ENCODE peak calls at places on chromosomes 6 and 20, in ten cellular contexts. I is T-helper 22 cell; E is endothelial cell; C is cardiac muscle cell; J is retinal pigment epithelial cell; S is GM23248; D is stimulated activated naive CD8-positive, alpha-beta T cell treated with anti-CD3 and anti-CD28 coated beads, Interleukin-15, Interleukin-2, amounts not matched to agents 100 U/mL and 50 U/mL, for 24 hours; G is progenitor cell of endocrine pancreas; X is HEK293T; O is fibroblast of the conjunctiva. Y is an unnamed sample.

GRCh38 chr6:128659878-128660622 is 139.7 kb upstream of the PTPRK start:
- DNase-seq in D (no peak), O (no peak), G (no peak), E (no peak), X (no peak), C (no peak), I (no peak), S (peak), J (no peak), Y (no peak)

GRCh38 chr20:47544240-47544639 is 42.6 kb downstream of the NCOA3 start:
- DNase-seq in G (no peak), I (no peak), C (no peak), X (no peak), O (no peak), J (peak), D (no peak), S (peak), E (no peak), Y (no peak)

GRCh38 chr6:138598562-138599173 is 99.4 kb upstream of the NHSL1 start:
- DNase-seq in E (no peak), J (no peak), I (no peak), O (no peak), X (no peak), G (no peak), D (no peak), C (no peak), S (no peak), Y (no peak)

GRCh38 chr6:121849477-121849876 is 414.0 kb downstream of the GJA1 start:
- DNase-seq in D (peak), G (peak), J (no peak), S (peak), O (peak), E (peak), I (no peak), C (peak), X (peak), Y (no peak)

GRCh38 chr6:46914279-46914810 is 7.4 kb downstream of the ADGRF5 start:
- DNase-seq in J (no peak), S (no peak), E (no peak), G (no peak), X (no peak), C (no peak), I (no peak), O (no peak), D (no peak), Y (no peak)

GRCh38 chr6:74137910-74138309 is 441.9 kb downstream of the CD109 start:
- DNase-seq in S (peak), I (no peak), J (peak), X (no peak), D (no peak), O (peak), G (no peak), E (no peak), C (no peak), Y (peak)

GRCh38 chr20:12113468-12114371 is 196.0 kb downstream of the BTBD3 start:
- DNase-seq in X (no peak), O (peak), D (no peak), G (no peak), J (peak), C (no peak), I (no peak), S (no peak), E (no peak), Y (peak)

GRCh38 chr6:164252260-164252659 is 837.7 kb downstream of the QKI start:
- DNase-seq in S (no peak), G (no peak), O (no peak), X (no peak), J (no peak), D (no peak), I (no peak), C (no peak), E (no peak), Y (no peak)

GRCh38 chr20:4730782-4731181 is 9.1 kb downstream of the PRND start:
- DNase-seq in O (no peak), X (no peak), S (peak), G (no peak), E (peak), C (peak), I (no peak), D (no peak), J (no peak), Y (no peak)

GRCh38 chr6:42387336-42387735 is 64.4 kb downstream of the TRERF1 start:
- DNase-seq in G (no peak), X (no peak), O (no peak), C (no peak), S (no peak), D (no peak), I (peak), J (no peak), E (no peak), Y (no peak)

GRCh38 chr6:89942601-89943000 is 48.3 kb downstream of the GJA10 start:
- DNase-seq in O (no peak), S (no peak), G (no peak), J (no peak), D (no peak), E (no peak), X (no peak), I (no peak), C (no peak), Y (no peak)

GRCh38 chr6:148140772-148141557 is 201.7 kb upstream of the SASH1 start:
- DNase-seq in J (no peak), X (no peak), I (no peak), G (no peak), E (no peak), S (peak), C (no peak), O (no peak), D (no peak), Y (no peak)

GRCh38 chr6:167574431-167575097 is 249.7 kb downstream of the TTLL2 start:
- DNase-seq in O (no peak), J (no peak), E (no peak), G (no peak), I (no peak), S (no peak), D (no peak), C (no peak), X (no peak), Y (no peak)

GRCh38 chr6:47083586-47084047 is 41.5 kb upstream of the ADGRF1 start:
- DNase-seq in C (peak), X (no peak), D (no peak), J (no peak), I (no peak), O (peak), G (no peak), S (peak), E (no peak), Y (peak)

GRCh38 chr6:124795879-124796838 is 166.1 kb upstream of the RNF217 start:
- DNase-seq in D (no peak), S (peak), I (no peak), O (peak), E (peak), X (peak), J (no peak), G (peak), C (peak), Y (no peak)

GRCh38 chr6:10463491-10464481 is 48.9 kb upstream of the TFAP2A start:
- DNase-seq in J (no peak), S (no peak), I (no peak), E (no peak), O (no peak), D (no peak), X (no peak), C (no peak), G (no peak), Y (no peak)

GRCh38 chr6:40937491-40937890 is 101.5 kb downstream of the UNC5CL start:
- DNase-seq in I (no peak), X (no peak), O (no peak), D (no peak), C (no peak), S (peak), E (no peak), G (no peak), J (no peak), Y (no peak)

GRCh38 chr6:33213166-33213988 is 5.1 kb downstream of the RING1 start:
- DNase-seq in O (no peak), X (no peak), I (no peak), S (peak), G (no peak), J (no peak), C (peak), D (peak), E (no peak), Y (no peak)

GRCh38 chr6:86586195-86586594 is 351.1 kb upstream of the HTR1E start:
- DNase-seq in G (no peak), C (no peak), S (no peak), O (no peak), I (no peak), J (no peak), X (no peak), D (no peak), E (no peak), Y (no peak)

GRCh38 chr20:18989736-18990474 is 176.3 kb downstream of the SCP2D1 start:
- DNase-seq in J (no peak), X (no peak), D (no peak), G (no peak), C (no peak), S (no peak), E (no peak), I (no peak), O (no peak), Y (no peak)

GRCh38 chr20:25039697-25040437 is 18.1 kb downstream of the ACSS1 start:
- DNase-seq in S (peak), J (no peak), D (no peak), C (no peak), G (no peak), X (no peak), O (peak), E (no peak), I (no peak), Y (no peak)

GRCh38 chr6:169725270-169726048 is 1.2 kb upstream of the PHF10 start:
- DNase-seq in O (peak), I (no peak), X (peak), C (peak), E (peak), S (peak), D (peak), J (peak), G (peak), Y (no peak)

GRCh38 chr20:7010584-7010983 is 243.1 kb downstream of the BMP2 start:
- DNase-seq in O (no peak), X (no peak), E (no peak), J (no peak), S (peak), D (no peak), G (no peak), I (no peak), C (no peak), Y (no peak)